ENCODE peak calls at places on chromosomes 2 and 18, in seven cellular contexts. X is K562, Y is HepG2, V is Panc1, J is SK-N-SH, R is GM12878, C is H1. I is an unnamed sample.

GRCh38 chr2:974454-974853 is 23.8 kb downstream of the SNTG2 start:
- DNase-seq in X (no peak), Y (no peak), V (no peak), J (no peak), R (no peak), C (no peak), I (no peak)

GRCh38 chr2:29110916-29111315 is 4.3 kb upstream of the CLIP4 start:
- DNase-seq in X (no peak), Y (no peak), V (no peak), J (no peak), R (no peak), C (no peak), I (no peak)

GRCh38 chr2:238267341-238267710 is 21.1 kb downstream of the PER2 start:
- DNase-seq in X (no peak), Y (no peak), V (no peak), J (no peak), R (no peak), C (no peak), I (no peak)

GRCh38 chr2:218010838-218011616 is 8.2 kb upstream of the TNS1 start:
- DNase-seq in X (no peak), Y (no peak), V (no peak), J (peak; percentile 84), R (no peak), C (no peak), I (no peak)

GRCh38 chr2:149885468-149885867 is 297.9 kb upstream of the MMADHC start:
- DNase-seq in X (no peak), Y (no peak), V (no peak), J (no peak), R (no peak), C (no peak), I (no peak)

GRCh38 chr2:181805228-181806038 is 86.1 kb upstream of the ITPRID2 start:
- DNase-seq in X (no peak), Y (no peak), V (no peak), J (no peak), R (no peak), C (no peak), I (no peak)

GRCh38 chr2:60976875-60977561 is 40.5 kb upstream of the PEX13 start:
- DNase-seq in X (no peak), Y (no peak), V (no peak), J (no peak), R (no peak), C (no peak), I (no peak)

GRCh38 chr2:174341301-174341994 is 6.7 kb downstream of the SP9 start:
- DNase-seq in X (peak; percentile 83), Y (peak; percentile 67), V (peak; percentile 41), J (peak; percentile 90), R (peak; percentile 30), C (peak; percentile 97), I (peak; percentile 58)

GRCh38 chr18:46335551-46336059 is 231.4 kb downstream of the HAUS1 start:
- DNase-seq in X (no peak), Y (no peak), V (no peak), J (peak; percentile 75), R (no peak), C (peak; percentile 62), I (no peak)

GRCh38 chr2:42372474-42372787 is 11.4 kb upstream of the COX7A2L start:
- DNase-seq in X (no peak), Y (no peak), V (no peak), J (no peak), R (no peak), C (no peak), I (no peak)

GRCh38 chr18:52283927-52284326 is 56.1 kb upstream of the DCC start:
- DNase-seq in X (no peak), Y (no peak), V (no peak), J (no peak), R (no peak), C (no peak), I (no peak)

GRCh38 chr2:9463698-9464034 is 10.7 kb upstream of the IAH1 start:
- DNase-seq in X (no peak), Y (no peak), V (no peak), J (no peak), R (no peak), C (no peak), I (no peak)

GRCh38 chr2:109285244-109285651 is 156.2 kb downstream of the SH3RF3 start:
- DNase-seq in X (no peak), Y (no peak), V (no peak), J (no peak), R (no peak), C (no peak), I (no peak)

GRCh38 chr2:90207454-90208058 is 1516.1 kb downstream of the RPIA start:
- DNase-seq in X (peak; percentile 40), Y (peak; percentile 35), V (no peak), J (peak; percentile 20), R (peak; percentile 3), C (no peak), I (no peak)

GRCh38 chr18:73840319-73841065 is 307.1 kb downstream of the FBXO15 start:
- DNase-seq in X (no peak), Y (no peak), V (no peak), J (no peak), R (no peak), C (no peak), I (no peak)

GRCh38 chr2:147449323-147450080 is 395.3 kb upstream of the ACVR2A start:
- DNase-seq in X (no peak), Y (no peak), V (no peak), J (peak; percentile 3), R (no peak), C (no peak), I (no peak)

GRCh38 chr18:35513181-35513932 is 15.6 kb upstream of the INO80C start:
- DNase-seq in X (no peak), Y (no peak), V (peak; percentile 41), J (no peak), R (no peak), C (peak; percentile 32), I (peak; percentile 54)

GRCh38 chr18:31041346-31042067 is 1.0 kb downstream of the DSC3 start:
- DNase-seq in X (no peak), Y (no peak), V (no peak), J (peak; percentile 20), R (no peak), C (peak; percentile 60), I (no peak)

GRCh38 chr2:66445076-66445724 is 10.3 kb downstream of the MEIS1 start:
- DNase-seq in X (no peak), Y (no peak), V (no peak), J (no peak), R (no peak), C (peak; percentile 70), I (no peak)

GRCh38 chr2:43131890-43132522 is 94.4 kb downstream of the ZFP36L2 start:
- DNase-seq in X (no peak), Y (no peak), V (no peak), J (peak; percentile 45), R (no peak), C (no peak), I (no peak)

GRCh38 chr18:55743133-55743532 is 155.1 kb upstream of the TCF4 start:
- DNase-seq in X (no peak), Y (no peak), V (no peak), J (no peak), R (no peak), C (no peak), I (no peak)

GRCh38 chr18:3402962-3403585 is 46.9 kb upstream of the TGIF1 start:
- DNase-seq in X (no peak), Y (no peak), V (no peak), J (peak; percentile 28), R (no peak), C (no peak), I (no peak)

GRCh38 chr2:117820444-117820843 is 6.0 kb downstream of the DDX18 start:
- DNase-seq in X (no peak), Y (no peak), V (no peak), J (no peak), R (no peak), C (no peak), I (no peak)

GRCh38 chr18:79007440-79007839 is 27.8 kb downstream of the SALL3 start:
- DNase-seq in X (no peak), Y (no peak), V (no peak), J (no peak), R (no peak), C (no peak), I (no peak)

GRCh38 chr2:44746367-44746766 is 195.1 kb upstream of the SIX3 start:
- DNase-seq in X (no peak), Y (no peak), V (no peak), J (no peak), R (no peak), C (no peak), I (no peak)

GRCh38 chr2:64268330-64268729 is 124.1 kb upstream of the PELI1 start:
- DNase-seq in X (no peak), Y (no peak), V (no peak), J (no peak), R (no peak), C (no peak), I (no peak)
- TF ChIP-seq POLR2AphosphoS5 in X (no peak), Y (no peak), V (no peak), J (no peak), R (no peak), C (no peak), I (no peak)

DNA sequence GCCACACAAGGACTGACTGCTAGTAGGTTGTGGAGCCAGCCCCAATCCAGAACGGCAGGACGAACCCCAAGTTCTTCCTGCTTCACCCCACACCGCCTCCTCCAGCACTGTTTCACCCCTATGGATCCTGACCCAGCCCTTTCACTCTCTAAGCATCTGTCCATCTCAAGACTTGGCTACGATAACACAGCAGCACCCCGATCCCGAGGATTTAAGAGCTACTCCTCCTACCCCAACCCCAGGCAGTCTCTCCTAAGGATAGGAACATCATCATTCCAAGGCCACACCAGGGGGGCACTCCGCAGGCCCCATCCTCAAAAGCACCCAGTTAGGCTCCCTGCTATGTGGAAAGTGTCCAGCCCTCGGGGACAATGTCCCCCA is 651 bp downstream of the KCTD18 start:
- DNase-seq in X (peak; percentile 27), Y (no peak), V (no peak), J (peak; percentile 51), R (no peak), C (peak; percentile 48), I (no peak)
- TF ChIP-seq SIN3A in X (no peak), Y (no peak), V (no peak), J (no peak), R (no peak), C (no peak), I (no peak)

GRCh38 chr2:236136483-236136882 is 31.7 kb downstream of the GBX2 start:
- DNase-seq in X (no peak), Y (no peak), V (no peak), J (no peak), R (no peak), C (no peak), I (no peak)
- TF ChIP-seq POLR2AphosphoS5 in X (no peak), Y (no peak), V (no peak), J (no peak), R (no peak), C (no peak), I (no peak)

DNA sequence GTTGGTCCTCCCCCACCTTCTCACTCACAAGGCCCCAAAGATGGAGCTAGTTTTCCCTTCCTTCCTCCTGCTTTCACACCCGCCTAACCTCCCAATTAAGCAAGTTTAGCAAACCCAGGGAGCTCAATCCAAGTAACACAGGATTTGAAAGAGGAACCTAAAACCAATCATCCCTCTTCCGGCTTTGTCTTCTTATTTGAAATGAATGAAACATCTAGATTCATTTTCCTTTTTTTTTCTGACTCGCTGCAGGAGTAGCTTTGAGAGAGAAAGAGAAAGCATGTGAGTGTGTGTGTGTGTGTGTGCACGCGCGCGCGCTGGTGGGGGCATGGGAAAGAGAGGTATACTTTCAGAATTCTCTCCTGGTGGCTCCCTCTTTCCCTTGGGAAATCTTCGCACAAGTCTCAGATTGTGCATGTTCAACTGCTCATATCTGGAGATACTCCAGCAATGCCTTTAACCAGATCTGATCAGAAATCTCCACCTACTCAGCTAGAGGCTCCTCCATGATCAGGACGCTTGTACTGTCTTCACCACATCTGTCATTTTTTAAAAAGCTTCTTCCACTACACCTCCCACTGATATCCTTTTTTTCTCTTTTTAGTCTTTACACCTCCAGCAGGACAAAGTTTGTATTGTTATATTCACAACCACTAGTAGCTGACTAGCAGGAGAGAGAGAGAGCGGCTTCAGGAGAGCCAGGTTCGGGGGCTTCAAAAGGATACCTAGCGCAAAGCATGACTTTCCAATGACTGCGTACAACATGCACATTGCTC is 1.6 kb downstream of the SLC8A1 start:
- DNase-seq in X (no peak), Y (no peak), V (no peak), J (peak; percentile 41), R (no peak), C (no peak), I (no peak)
- TF ChIP-seq SIN3A in X (no peak), Y (no peak), V (no peak), J (no peak), R (no peak), C (no peak), I (no peak)

I was measured in HCT116.